ENCODE peak calls at places on chromosomes 4 and X, in seven cellular contexts. L, P, V, H, X, T and C are unnamed samples.

GRCh38 chr4:58587856-58588255 is 1477.7 kb upstream of the IGFBP7 start:
- DNase-seq in L (no peak), P (no peak), V (no peak), H (no peak), X (no peak), T (no peak), C (no peak)

GRCh38 chr4:55087016-55087929 is 38.1 kb downstream of the KDR start:
- DNase-seq in L (no peak), P (no peak), V (no peak), H (no peak), X (no peak), T (peak; percentile 30), C (peak; percentile 10)

GRCh38 chr4:138308421-138308820 is 66.3 kb upstream of the SLC7A11 start:
- DNase-seq in L (no peak), P (no peak), V (no peak), H (no peak), X (no peak), T (no peak), C (no peak)

GRCh38 chrX:29890004-29890403 is 325.4 kb upstream of the MAGEB2 start:
- DNase-seq in L (no peak), P (no peak), V (no peak), H (no peak), X (no peak), T (no peak), C (no peak)

GRCh38 chrX:2690856-2691542 is at the start of gene CD99:
- DNase-seq in L (peak; percentile 92), P (peak; percentile 93), V (peak; percentile 93), H (peak; percentile 76), X (peak; percentile 96), T (no peak), C (no peak)

GRCh38 chrX:54042609-54043010 is 1.7 kb downstream of the PHF8 start:
- DNase-seq in L (peak; percentile 56), P (peak; percentile 38), V (peak; percentile 26), H (peak; percentile 59), X (peak; percentile 71), T (peak; percentile 4), C (peak; percentile 1)

GRCh38 chrX:47148946-47149345 is 3.9 kb downstream of the RBM10 start:
- DNase-seq in L (no peak), P (no peak), V (no peak), H (no peak), X (no peak), T (no peak), C (no peak)

GRCh38 chr4:152072001-152072485 is 311.2 kb upstream of the GATB start:
- DNase-seq in L (no peak), P (no peak), V (no peak), H (no peak), X (no peak), T (no peak), C (no peak)

GRCh38 chr4:56671860-56672259 is 9.2 kb downstream of the HOPX start:
- DNase-seq in L (no peak), P (no peak), V (no peak), H (no peak), X (no peak), T (no peak), C (no peak)

GRCh38 chr4:127622923-127623754 is 9.6 kb upstream of the INTU start:
- DNase-seq in L (peak; percentile 30), P (peak; percentile 29), V (peak; percentile 35), H (peak; percentile 86), X (peak; percentile 57), T (peak; percentile 20), C (peak; percentile 22)

DNA sequence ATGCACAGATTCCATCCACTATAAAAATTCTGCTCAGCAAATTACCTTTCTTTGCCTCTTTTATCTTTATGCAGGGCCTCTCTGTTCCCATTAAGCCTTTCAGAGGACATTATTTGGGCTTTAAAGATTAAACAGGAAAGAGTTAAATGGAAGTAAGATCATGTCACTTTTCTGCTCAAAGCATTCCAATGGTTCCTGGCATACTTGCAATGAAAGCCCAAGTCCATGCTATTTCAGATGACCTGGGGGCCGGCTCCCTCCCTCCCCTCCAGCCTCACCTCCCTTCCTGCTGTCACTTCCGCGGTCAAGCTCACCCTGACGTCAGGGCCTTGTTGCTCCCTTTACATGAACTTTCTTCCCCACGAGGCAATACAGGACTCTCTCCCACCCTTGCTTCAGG is 125.5 kb downstream of the C4orf51 start:
- DNase-seq in L (no peak), P (no peak), V (no peak), H (peak; percentile 87), X (peak; percentile 60), T (no peak), C (no peak)
- H3K27ac ChIP-seq in L (no peak overlapping the region), P (no peak overlapping the region), V (no peak overlapping the region), H (no peak overlapping the region), X (no peak overlapping the region), T (no peak overlapping the region), C (no peak overlapping the region)

GRCh38 chr4:98521486-98521885 is 136.9 kb downstream of the TSPAN5 start:
- DNase-seq in L (no peak), P (no peak), V (no peak), H (no peak), X (no peak), T (no peak), C (no peak)
- H3K27ac ChIP-seq in L (no peak overlapping the region), P (no peak overlapping the region), V (no peak overlapping the region), H (no peak overlapping the region), X (no peak overlapping the region), T (no peak overlapping the region), C (no peak overlapping the region)

DNA sequence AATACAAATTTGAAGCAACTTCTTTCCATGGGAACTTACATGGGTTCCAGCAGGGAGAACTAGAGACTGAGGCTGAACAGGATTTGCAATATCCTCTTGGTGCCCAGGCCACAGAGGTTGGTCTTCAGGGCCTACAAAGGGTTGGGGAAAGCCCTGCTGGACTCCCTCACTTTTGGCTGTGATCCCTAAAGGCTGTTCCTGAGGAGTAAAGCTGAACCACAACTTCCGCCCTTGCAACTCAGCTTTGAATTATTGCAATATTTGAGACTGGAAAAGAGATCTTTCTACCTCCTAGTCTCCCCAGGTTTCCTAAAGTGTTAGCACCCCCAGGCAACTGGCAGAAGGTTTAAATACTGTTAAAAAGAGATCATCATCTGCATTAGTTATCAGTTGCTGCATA is 26.9 kb downstream of the DCHS2 start:
- DNase-seq in L (no peak), P (no peak), V (no peak), H (no peak), X (no peak), T (no peak), C (no peak)
- H3K27ac ChIP-seq in L (no peak overlapping the region), P (no peak overlapping the region), V (no peak overlapping the region), H (no peak overlapping the region), X (no peak overlapping the region), T (no peak overlapping the region), C (no peak overlapping the region)

GRCh38 chr4:169282429-169283113 is 11.8 kb upstream of the SH3RF1 start:
- DNase-seq in L (no peak), P (no peak), V (no peak), H (no peak), X (no peak), T (no peak), C (no peak)

GRCh38 chr4:169278669-169279068 is 7.9 kb upstream of the SH3RF1 start:
- DNase-seq in L (no peak), P (no peak), V (no peak), H (no peak), X (no peak), T (no peak), C (no peak)

GRCh38 chr4:169286562-169287301 is 16.0 kb upstream of the SH3RF1 start:
- DNase-seq in L (no peak), P (no peak), V (no peak), H (no peak), X (no peak), T (no peak), C (no peak)

GRCh38 chr4:169279111-169279510 is 8.4 kb upstream of the SH3RF1 start:
- DNase-seq in L (no peak), P (no peak), V (no peak), H (no peak), X (no peak), T (no peak), C (no peak)

GRCh38 chr4:169283114-169283509 is 12.4 kb upstream of the SH3RF1 start:
- DNase-seq in L (no peak), P (no peak), V (no peak), H (no peak), X (no peak), T (no peak), C (no peak)
- H3K27ac ChIP-seq in L (no peak overlapping the region), P (no peak overlapping the region), V (no peak overlapping the region), H (no peak overlapping the region), X (no peak overlapping the region), T (no peak overlapping the region), C (no peak overlapping the region)

GRCh38 chr4:165874072-165874798 is 1.2 kb downstream of the TLL1 start:
- DNase-seq in L (no peak), P (peak; percentile 14), V (no peak), H (peak; percentile 40), X (no peak), T (no peak), C (no peak)
- H3K27ac ChIP-seq in L (no peak overlapping the region), P (no peak overlapping the region), V (no peak overlapping the region), H (no peak overlapping the region), X (no peak overlapping the region), T (no peak overlapping the region), C (no peak overlapping the region)